ENCODE peak calls at places on chromosomes 12 and 14, in eight cellular contexts. W is OCI-LY7, N is PC-3, P is GM23248, J is MM.1S, S is hepatocyte, F is HCT116, K is SK-N-SH. D is an unnamed sample.

GRCh38 chr12:67916266-67916970 is 72.8 kb upstream of the IFNG-AS1 start:
- DNase-seq in W (no peak), N (no peak), P (peak; percentile 48), J (no peak), S (no peak), F (no peak), K (no peak), D (no peak)

GRCh38 chr12:4303750-4304149 is 17.3 kb upstream of the TIGAR start:
- DNase-seq in W (no peak), N (no peak), P (no peak), J (no peak), S (no peak), F (no peak), K (no peak), D (no peak)

GRCh38 chr12:34347367-34347766 is 325.1 kb downstream of the ALG10 start:
- DNase-seq in W (no peak), N (peak; percentile 59), P (no peak), J (no peak), S (no peak), F (no peak), K (peak; percentile 60), D (no peak)

GRCh38 chr12:69732088-69732487 is 6.6 kb upstream of the RAB3IP start:
- DNase-seq in W (no peak), N (peak; percentile 66), P (peak; percentile 10), J (no peak), S (no peak), F (no peak), K (no peak), D (no peak)

GRCh38 chr12:53825246-53826081 is 73.7 kb upstream of the CISTR start:
- DNase-seq in W (no peak), N (peak; percentile 98), P (peak; percentile 25), J (no peak), S (peak; percentile 61), F (peak; percentile 83), K (no peak), D (no peak)

GRCh38 chr12:109876406-109876805 is 3.9 kb downstream of the GLTP start:
- DNase-seq in W (no peak), N (no peak), P (no peak), J (no peak), S (no peak), F (no peak), K (no peak), D (no peak)

GRCh38 chr12:88516811-88517210 is 63.5 kb downstream of the KITLG start:
- DNase-seq in W (no peak), N (peak; percentile 77), P (no peak), J (no peak), S (no peak), F (no peak), K (no peak), D (no peak)

GRCh38 chr12:52522346-52523011 is 2.3 kb upstream of the KRT5 start:
- DNase-seq in W (no peak), N (no peak), P (peak; percentile 50), J (no peak), S (no peak), F (peak; percentile 27), K (no peak), D (no peak)

GRCh38 chr12:75705749-75706719 is 194.6 kb upstream of the KRR1 start:
- DNase-seq in W (no peak), N (peak; percentile 21), P (peak; percentile 76), J (no peak), S (peak; percentile 39), F (peak; percentile 64), K (peak; percentile 66), D (no peak)

GRCh38 chr12:111446044-111446581 is 40.4 kb downstream of the SH2B3 start:
- DNase-seq in W (no peak), N (no peak), P (peak; percentile 36), J (no peak), S (no peak), F (no peak), K (peak; percentile 76), D (no peak)

GRCh38 chr12:77938301-77938700 is 107.6 kb downstream of the NAV3 start:
- DNase-seq in W (no peak), N (no peak), P (peak; percentile 2), J (no peak), S (no peak), F (no peak), K (no peak), D (no peak)

GRCh38 chr12:22100952-22101748 is 55.1 kb downstream of the CMAS start:
- DNase-seq in W (peak; percentile 30), N (peak; percentile 46), P (peak; percentile 65), J (peak; percentile 65), S (peak; percentile 57), F (peak; percentile 18), K (no peak), D (peak; percentile 63)

GRCh38 chr12:109777544-109777943 is 55.7 kb downstream of the TRPV4 start:
- DNase-seq in W (peak; percentile 91), N (peak; percentile 30), P (peak; percentile 40), J (peak; percentile 68), S (no peak), F (no peak), K (no peak), D (no peak)

GRCh38 chr12:107748472-107748871 is 12.5 kb downstream of the PRDM4 start:
- DNase-seq in W (no peak), N (peak; percentile 91), P (peak; percentile 89), J (no peak), S (no peak), F (no peak), K (no peak), D (no peak)

GRCh38 chr12:110744176-110744575 is 1.5 kb upstream of the PPP1CC start:
- DNase-seq in W (no peak), N (peak; percentile 91), P (peak; percentile 79), J (no peak), S (no peak), F (no peak), K (no peak), D (peak; percentile 13)

GRCh38 chr14:26775765-26776577 is 178.1 kb upstream of the NOVA1 start:
- DNase-seq in W (no peak), N (peak; percentile 77), P (peak; percentile 71), J (no peak), S (no peak), F (no peak), K (no peak), D (no peak)

GRCh38 chr12:78726854-78727253 is 137.7 kb upstream of the SYT1 start:
- DNase-seq in W (no peak), N (no peak), P (no peak), J (no peak), S (peak; percentile 20), F (no peak), K (no peak), D (no peak)

GRCh38 chr14:29868000-29868399 is 59.6 kb downstream of the PRKD1 start:
- DNase-seq in W (no peak), N (no peak), P (peak; percentile 18), J (no peak), S (no peak), F (no peak), K (no peak), D (no peak)

GRCh38 chr14:90276627-90277367 is 20.4 kb downstream of the PSMC1 start:
- DNase-seq in W (no peak), N (peak; percentile 13), P (peak; percentile 36), J (no peak), S (no peak), F (no peak), K (no peak), D (peak; percentile 10)

DNA sequence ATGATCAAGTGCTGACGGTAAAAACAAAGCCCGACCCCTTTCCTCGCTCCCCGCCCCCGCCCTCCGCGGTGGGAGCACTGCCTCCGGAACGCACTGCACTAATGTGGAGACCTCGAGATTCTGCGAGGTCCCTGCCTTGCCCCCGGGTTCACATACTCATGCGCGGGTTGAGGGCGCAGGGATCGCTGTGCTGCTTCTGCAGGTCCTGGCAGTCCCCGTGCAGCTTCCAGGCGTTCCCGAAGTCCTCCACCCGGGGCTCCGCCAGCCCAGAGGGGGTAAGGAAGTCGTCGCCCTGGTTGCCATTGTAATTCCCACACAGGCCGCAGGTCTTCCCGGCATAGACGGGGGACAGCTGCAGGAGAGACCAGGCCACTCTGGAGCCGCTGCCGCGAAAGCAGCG is 66.8 kb downstream of the VWF start:
- DNase-seq in W (no peak), N (no peak), P (no peak), J (no peak), S (no peak), F (no peak), K (no peak), D (peak; percentile 84)
- TF ChIP-seq EZH2phosphoT487 in W (no peak), N (no peak), P (no peak), J (no peak), S (no peak), F (no peak), K (no peak), D (no peak)

GRCh38 chr12:89742337-89743022 is 33.8 kb upstream of the ATP2B1 start:
- DNase-seq in W (no peak), N (no peak), P (no peak), J (no peak), S (no peak), F (no peak), K (no peak), D (no peak)
- H2AFZ ChIP-seq in W (no peak overlapping the region), N (no peak overlapping the region), P (no peak overlapping the region), J (no peak overlapping the region), S (no peak overlapping the region), F (no peak overlapping the region), K (no peak overlapping the region), D (no peak overlapping the region)

DNA sequence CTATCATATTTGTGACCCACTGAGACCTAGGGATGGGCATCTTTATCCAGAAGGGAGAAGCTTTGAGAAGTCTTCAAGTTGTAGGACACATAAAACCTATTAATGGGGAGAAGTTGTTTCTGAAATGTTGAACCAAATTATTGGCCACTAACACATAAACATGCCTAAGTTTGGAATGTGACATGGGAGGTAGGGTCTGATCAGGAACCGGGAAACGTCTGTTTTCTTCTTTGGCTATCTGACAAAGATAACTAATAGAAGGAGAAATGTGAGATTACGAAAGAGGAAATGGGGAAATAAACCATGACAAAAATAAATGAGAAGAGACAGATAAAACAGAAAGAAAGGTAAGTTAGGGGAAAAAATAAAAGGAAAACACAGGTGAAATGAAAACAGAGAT is 425.2 kb downstream of the EGLN3 start:
- DNase-seq in W (no peak), N (no peak), P (no peak), J (no peak), S (no peak), F (no peak), K (no peak), D (no peak)
- TF ChIP-seq EZH2phosphoT487 in W (no peak), N (no peak), P (no peak), J (no peak), S (no peak), F (no peak), K (no peak), D (no peak)

DNA sequence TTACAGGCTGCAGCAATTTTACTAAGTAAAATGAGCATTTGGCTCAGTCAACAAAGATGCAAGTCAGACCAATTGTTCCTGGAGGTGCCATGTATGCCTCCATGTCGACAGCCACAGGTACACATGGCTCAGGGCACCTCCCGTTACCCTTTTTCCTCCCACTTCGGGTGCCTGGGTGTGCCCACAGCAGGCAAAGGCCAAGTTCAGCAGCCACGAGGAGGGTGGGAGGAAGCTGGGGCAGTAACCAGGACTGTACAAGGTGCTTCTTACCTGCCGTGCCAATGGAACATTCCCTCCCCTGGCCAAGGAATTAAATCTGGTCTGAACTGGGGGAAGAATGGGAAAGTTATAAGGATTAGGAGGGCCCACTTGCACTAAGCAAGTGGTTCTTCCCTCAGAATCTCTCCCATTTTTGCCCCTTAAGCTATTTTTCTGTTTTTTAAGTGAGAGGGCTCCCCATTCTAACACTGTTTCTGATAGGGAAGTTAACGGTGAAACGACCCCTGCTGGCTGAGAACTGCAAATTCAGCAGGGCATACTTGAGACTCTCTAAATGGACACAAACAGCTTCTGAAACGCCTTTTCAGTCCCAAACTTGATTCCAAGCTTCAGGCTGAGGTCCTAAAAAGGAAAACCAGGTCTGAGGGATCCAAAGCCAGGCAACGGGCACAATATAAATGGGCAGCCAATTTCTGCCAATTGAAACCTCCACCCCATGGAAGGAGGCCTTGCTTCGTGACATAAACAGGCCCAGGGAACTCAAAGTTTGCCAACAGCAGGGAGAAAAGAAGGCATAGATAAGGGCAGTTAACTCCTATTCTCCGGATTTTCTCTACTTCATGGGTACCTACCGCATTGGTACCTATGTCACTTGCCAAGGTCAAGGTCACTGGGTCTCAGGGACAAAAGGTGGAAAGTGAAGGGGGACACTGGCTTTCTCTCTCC is 24.8 kb downstream of the CLECL1 start:
- DNase-seq in W (peak; percentile 84), N (peak; percentile 61), P (peak; percentile 69), J (peak; percentile 70), S (peak; percentile 68), F (peak; percentile 37), K (peak; percentile 31), D (peak; percentile 72)
- H2AFZ ChIP-seq in W (peak overlapping the region; percentile 47), N (peak overlapping the region; percentile 26), P (no peak overlapping the region), J (peak overlapping the region; percentile 33), S (no peak overlapping the region), F (no peak overlapping the region), K (no peak overlapping the region), D (peak overlapping the region; percentile 81)